ENCODE peak calls at places on chromosomes 5 and 9, in six cellular contexts. S, B, X, G, M and E are unnamed samples.

GRCh38 chr5:7850533-7851239 is at the start of gene CFAP90:
- DNase-seq in S (no peak), B (no peak), X (peak; percentile 48), G (no peak), M (peak; percentile 65), E (no peak)

GRCh38 chr9:95107001-95107749 is 210.3 kb downstream of the FANCC start:
- DNase-seq in S (no peak), B (peak; percentile 81), X (no peak), G (no peak), M (no peak), E (peak; percentile 28)

GRCh38 chr5:1039706-1040260 is 31.2 kb downstream of the NKD2 start:
- DNase-seq in S (no peak), B (no peak), X (no peak), G (no peak), M (no peak), E (no peak)

GRCh38 chr5:169913479-169913878 is 66.8 kb downstream of the INSYN2B start:
- DNase-seq in S (no peak), B (no peak), X (no peak), G (no peak), M (no peak), E (no peak)

GRCh38 chr5:91126888-91127287 is 256.2 kb downstream of the ARRDC3 start:
- DNase-seq in S (no peak), B (no peak), X (no peak), G (no peak), M (no peak), E (no peak)

GRCh38 chr5:133873454-133873853 is 95.0 kb downstream of the C5orf15 start:
- DNase-seq in S (no peak), B (no peak), X (no peak), G (no peak), M (no peak), E (no peak)

GRCh38 chr9:94900222-94901018 is 173.9 kb downstream of the AOPEP start:
- DNase-seq in S (no peak), B (peak; percentile 86), X (no peak), G (no peak), M (no peak), E (no peak)

GRCh38 chr5:867300-867699 is 16.5 kb upstream of the ZDHHC11 start:
- DNase-seq in S (no peak), B (no peak), X (peak; percentile 54), G (no peak), M (no peak), E (no peak)

GRCh38 chr5:141496038-141496437 is 7.2 kb downstream of the PCDHGC5 start:
- DNase-seq in S (no peak), B (no peak), X (no peak), G (no peak), M (no peak), E (no peak)

GRCh38 chr9:115022760-115023434 is 92.5 kb upstream of the TNFSF8 start:
- DNase-seq in S (no peak), B (peak; percentile 82), X (no peak), G (no peak), M (no peak), E (no peak)

GRCh38 chr5:13508559-13508958 is 435.9 kb downstream of the DNAH5 start:
- DNase-seq in S (no peak), B (no peak), X (no peak), G (no peak), M (no peak), E (no peak)

GRCh38 chr5:71582945-71583584 is 4.1 kb upstream of the MCCC2 start:
- DNase-seq in S (no peak), B (no peak), X (no peak), G (no peak), M (no peak), E (no peak)

GRCh38 chr9:92324889-92325268 is 271 bp downstream of the NOL8 start:
- DNase-seq in S (no peak), B (no peak), X (no peak), G (no peak), M (no peak), E (no peak)

GRCh38 chr5:59732301-59732700 is 161.2 kb downstream of the PDE4D start:
- DNase-seq in S (no peak), B (no peak), X (no peak), G (no peak), M (no peak), E (no peak)